ENCODE peak calls at places on chromosomes 7 and 10, in eight cellular contexts. S is non-pigmented ciliary epithelial cell, M is hypothalamus, W is T-helper 2 cell, U is fibroblast of lung, V is IMR-90, B is GM12891, I is neuronal stem cell. Q is an unnamed sample.

GRCh38 chr10:132167041-132167674 is 19.6 kb upstream of the DPYSL4 start:
- DNase-seq in V (no peak), S (no peak), B (no peak), U (no peak), I (no peak), W (no peak), M (no peak), Q (no peak)

GRCh38 chr10:2964632-2965296 is 102.6 kb upstream of the PFKP start:
- DNase-seq in S (no peak), B (no peak), M (no peak), I (peak), U (no peak), V (no peak), W (no peak), Q (no peak)

GRCh38 chr10:4372601-4373000 is 453.4 kb upstream of the AKR1E2 start:
- DNase-seq in V (peak), M (no peak), S (peak), B (no peak), I (no peak), W (no peak), U (peak), Q (no peak)

GRCh38 chr10:72828294-72828693 is 65.2 kb upstream of the OIT3 start:
- DNase-seq in W (no peak), V (no peak), M (no peak), S (no peak), U (no peak), I (no peak), B (no peak), Q (no peak)

GRCh38 chr7:39130304-39130703 is 152.6 kb downstream of the POU6F2 start:
- DNase-seq in I (no peak), U (no peak), M (no peak), V (no peak), B (no peak), S (no peak), W (no peak), Q (no peak)

GRCh38 chr7:101913247-101913721 is 95.9 kb downstream of the CUX1 start:
- DNase-seq in B (no peak), W (no peak), V (no peak), U (no peak), M (no peak), S (no peak), I (no peak), Q (no peak)

GRCh38 chr10:16195894-16196293 is 240.9 kb upstream of the PTER start:
- DNase-seq in S (no peak), W (no peak), U (no peak), B (no peak), M (no peak), V (no peak), I (no peak), Q (no peak)

GRCh38 chr7:69430502-69431145 is 167.7 kb upstream of the AUTS2 start:
- DNase-seq in U (no peak), I (no peak), M (no peak), W (no peak), B (no peak), S (no peak), V (no peak), Q (no peak)

GRCh38 chr10:110684800-110685446 is 40.8 kb downstream of the RBM20 start:
- DNase-seq in W (no peak), B (no peak), I (no peak), S (no peak), V (peak), U (peak), M (no peak), Q (no peak)

GRCh38 chr7:37028909-37029440 is 304.7 kb upstream of the AOAH start:
- DNase-seq in I (no peak), S (no peak), M (no peak), U (no peak), V (no peak), B (no peak), W (no peak), Q (peak)

GRCh38 chr7:92061154-92061553 is 73.1 kb downstream of the CYP51A1 start:
- DNase-seq in S (no peak), B (no peak), M (no peak), W (no peak), U (peak), V (no peak), I (no peak), Q (no peak)

GRCh38 chr10:31927597-31928530 is 767 bp downstream of the ARHGAP12 start:
- DNase-seq in W (peak), S (no peak), I (peak), U (peak), M (peak), V (peak), B (peak), Q (peak)

GRCh38 chr7:45687721-45688120 is 113.6 kb downstream of the ADCY1 start:
- DNase-seq in S (no peak), M (no peak), V (no peak), B (no peak), U (no peak), W (no peak), I (no peak), Q (peak)

GRCh38 chr10:78634389-78634815 is 434.4 kb upstream of the ZMIZ1 start:
- DNase-seq in B (no peak), M (no peak), V (peak), W (no peak), S (no peak), U (peak), I (no peak), Q (peak)

GRCh38 chr7:2279873-2280272 is 34.4 kb downstream of the SNX8 start:
- DNase-seq in W (no peak), I (no peak), U (no peak), B (no peak), V (peak), M (no peak), S (no peak), Q (no peak)

GRCh38 chr7:43647314-43647691 is 64.4 kb downstream of the STK17A start:
- DNase-seq in U (peak), B (no peak), I (peak), W (no peak), S (peak), M (no peak), V (peak), Q (peak)

GRCh38 chr10:60937784-60938654 is 6.0 kb downstream of the RHOBTB1 start:
- DNase-seq in I (no peak), S (no peak), M (no peak), B (no peak), V (peak), U (peak), W (no peak), Q (no peak)

GRCh38 chr7:54879776-54880175 is 120.8 kb upstream of the SEC61G start:
- DNase-seq in B (no peak), V (peak), M (no peak), I (no peak), S (no peak), W (no peak), U (peak), Q (no peak)

GRCh38 chr7:103094102-103094501 is 19.2 kb downstream of the ARMC10 start:
- DNase-seq in I (no peak), B (no peak), W (no peak), S (no peak), V (no peak), M (no peak), U (no peak), Q (no peak)

GRCh38 chr10:133379801-133380666 is 972 bp downstream of the PAOX start:
- DNase-seq in S (no peak), I (no peak), M (no peak), V (no peak), U (no peak), W (no peak), B (no peak), Q (no peak)

GRCh38 chr10:81068446-81068845 is 530.7 kb downstream of the SH2D4B start:
- DNase-seq in U (no peak), M (no peak), V (no peak), I (no peak), S (no peak), B (no peak), W (no peak), Q (no peak)

GRCh38 chr7:42127232-42127622 is 109.8 kb downstream of the GLI3 start:
- DNase-seq in S (no peak), I (no peak), W (no peak), U (no peak), V (no peak), B (no peak), M (no peak), Q (no peak)

GRCh38 chr7:45982912-45983719 is 62.0 kb upstream of the IGFBP3 start:
- DNase-seq in M (no peak), B (no peak), V (no peak), I (no peak), S (no peak), W (no peak), U (no peak), Q (peak)

GRCh38 chr7:1099637-1100036 is 11.7 kb downstream of the GPER1 start:
- DNase-seq in B (no peak), S (no peak), I (no peak), M (no peak), U (no peak), V (no peak), W (no peak), Q (no peak)

GRCh38 chr10:3467052-3467906 is 294.7 kb upstream of the PITRM1 start:
- DNase-seq in I (no peak), B (no peak), W (no peak), M (no peak), S (peak), U (peak), V (peak), Q (peak)

GRCh38 chr7:6234384-6234783 is 38.0 kb downstream of the CYTH3 start:
- DNase-seq in I (no peak), S (no peak), V (no peak), B (no peak), U (no peak), M (no peak), W (no peak), Q (no peak)

GRCh38 chr7:151081170-151082101 is 827 bp upstream of the FASTK start:
- DNase-seq in I (no peak), W (no peak), U (peak), S (no peak), B (no peak), V (no peak), M (no peak), Q (peak)

GRCh38 chr7:2475678-2476015 is 551 bp downstream of the GRIFIN start:
- DNase-seq in S (no peak), V (no peak), B (no peak), W (no peak), I (no peak), U (no peak), M (no peak), Q (peak)

GRCh38 chr10:42980553-42981357 is 96.1 kb upstream of the RET start:
- DNase-seq in I (no peak), W (no peak), U (no peak), V (no peak), S (no peak), B (no peak), M (no peak), Q (peak)

GRCh38 chr10:47449102-47449978 is 34.6 kb downstream of the ANXA8 start:
- DNase-seq in I (no peak), M (no peak), W (no peak), U (no peak), B (no peak), V (no peak), S (no peak), Q (peak)

GRCh38 chr10:46227571-46228075 is 59.2 kb upstream of the ANTXRL start:
- DNase-seq in S (no peak), M (no peak), B (no peak), V (no peak), I (no peak), W (no peak), U (no peak), Q (peak)

GRCh38 chr7:96527133-96527827 is 182.4 kb downstream of the SEM1 start:
- DNase-seq in S (no peak), I (no peak), B (no peak), W (no peak), V (no peak), U (no peak), M (no peak), Q (no peak)

GRCh38 chr10:7511612-7512011 is 100.8 kb upstream of the SFMBT2 start:
- DNase-seq in S (no peak), I (no peak), M (no peak), B (no peak), U (no peak), W (no peak), V (no peak), Q (no peak)

GRCh38 chr7:152674860-152675760 is 831 bp downstream of the XRCC2 start:
- DNase-seq in W (no peak), B (no peak), M (no peak), V (peak), U (peak), I (no peak), S (no peak), Q (peak)

Q was measured in islet precursor cell.